ENCODE peak calls at places on chromosomes 13 and 19, in six cellular contexts. H, L, F, C, T and N are unnamed samples.

GRCh38 chr13:23725922-23726321 is 155.7 kb downstream of the TNFRSF19 start:
- DNase-seq in L (no peak), T (no peak), C (no peak), F (no peak), H (no peak), N (no peak)

GRCh38 chr13:69623973-69624372 is 483.7 kb upstream of the ATXN8OS start:
- DNase-seq in T (no peak), C (no peak), H (no peak), F (no peak), L (no peak), N (no peak)

GRCh38 chr13:42990147-42990990 is 1.7 kb downstream of the EPSTI1 start:
- DNase-seq in H (no peak), T (no peak), C (no peak), L (peak), F (no peak), N (no peak)

GRCh38 chr19:8595651-8596050 is 14.9 kb downstream of the ADAMTS10 start:
- DNase-seq in T (no peak), F (no peak), L (no peak), C (no peak), H (no peak), N (no peak)

GRCh38 chr13:22091222-22091970 is 420.5 kb downstream of the FGF9 start:
- DNase-seq in H (no peak), T (no peak), C (no peak), L (no peak), F (no peak), N (no peak)

GRCh38 chr19:50968709-50969412 is 530 bp downstream of the KLK6 start:
- DNase-seq in C (no peak), L (no peak), T (no peak), F (no peak), H (no peak), N (no peak)

GRCh38 chr13:78625384-78625783 is 22.0 kb upstream of the POU4F1 start:
- DNase-seq in L (no peak), H (no peak), T (no peak), C (no peak), F (no peak), N (no peak)

GRCh38 chr19:9431475-9431874 is 3.9 kb downstream of the ZNF266 start:
- DNase-seq in T (no peak), H (peak), C (peak), L (no peak), F (peak), N (no peak)

GRCh38 chr13:69324109-69324886 is 783.3 kb upstream of the ATXN8OS start:
- DNase-seq in L (peak), F (peak), H (peak), T (peak), C (no peak), N (no peak)

GRCh38 chr19:46474211-46474610 is 2.8 kb upstream of the PNMA8A start:
- DNase-seq in L (no peak), H (no peak), C (no peak), T (no peak), F (no peak), N (no peak)

GRCh38 chr19:45468159-45468651 is 409 bp downstream of the FOSB start:
- DNase-seq in C (peak), H (no peak), F (no peak), L (no peak), T (no peak), N (no peak)

GRCh38 chr13:112444416-112445399 is 68.6 kb downstream of the SPACA7 start:
- DNase-seq in F (no peak), L (no peak), H (no peak), T (no peak), C (no peak), N (no peak)

GRCh38 chr13:46679369-46680180 is 117.4 kb downstream of the ESD start:
- DNase-seq in H (no peak), F (no peak), L (no peak), T (no peak), C (peak), N (no peak)

GRCh38 chr13:90416519-90416918 is 931.0 kb upstream of the MIR17HG start:
- DNase-seq in T (no peak), L (no peak), F (no peak), H (no peak), C (no peak), N (no peak)

GRCh38 chr19:27752530-27753184 is 1460.3 kb downstream of the UQCRFS1 start:
- DNase-seq in H (no peak), C (no peak), T (no peak), L (no peak), F (no peak), N (no peak)

GRCh38 chr13:40477623-40478608 is 188.5 kb downstream of the FOXO1 start:
- DNase-seq in C (no peak), H (no peak), T (no peak), F (no peak), L (no peak), N (no peak)

GRCh38 chr13:113560645-113561416 is 23.7 kb upstream of the TFDP1 start:
- DNase-seq in F (no peak), L (no peak), H (no peak), T (no peak), C (no peak), N (no peak)

GRCh38 chr19:16591803-16592556 is 19.8 kb upstream of the SLC35E1 start:
- DNase-seq in H (peak), F (no peak), T (no peak), C (no peak), L (no peak), N (no peak)

GRCh38 chr13:27354379-27354778 is 70.0 kb upstream of the GTF3A start:
- DNase-seq in T (no peak), H (no peak), L (no peak), F (no peak), C (no peak), N (no peak)

GRCh38 chr19:14097532-14098151 is 7.1 kb upstream of the SAMD1 start:
- DNase-seq in L (no peak), H (peak), C (no peak), T (no peak), F (no peak), N (no peak)